ENCODE peak calls at places on chromosomes 16 and 17, in eight cellular contexts. One of them, this sample, is unnamed. For H3K9me2, the result is how much of the 10 kb centered on the place peaks cover.

GRCh38 chr16:17768257-17768656 is 297.5 kb upstream of the XYLT1 start:
- DNase-seq in GM23248: peak
- DNase-seq in SK-N-SH: no peak
- DNase-seq in MM.1S: no peak
- DNase-seq in HCT116: no peak
- DNase-seq in OCI-LY7: no peak
- DNase-seq in PC-3: no peak
- DNase-seq in GM23338: no peak
- DNase-seq in this sample: no peak

GRCh38 chr17:40478486-40478885 is 22.9 kb downstream of the TNS4 start:
- DNase-seq in GM23248: no peak
- DNase-seq in SK-N-SH: no peak
- DNase-seq in MM.1S: no peak
- DNase-seq in HCT116: no peak
- DNase-seq in OCI-LY7: no peak
- DNase-seq in PC-3: no peak
- DNase-seq in GM23338: no peak
- DNase-seq in this sample: no peak

GRCh38 chr17:18965530-18966236 is 13.7 kb downstream of the SLC5A10 start:
- DNase-seq in GM23248: no peak
- DNase-seq in SK-N-SH: no peak
- DNase-seq in MM.1S: no peak
- DNase-seq in HCT116: no peak
- DNase-seq in OCI-LY7: no peak
- DNase-seq in PC-3: no peak
- DNase-seq in GM23338: no peak
- DNase-seq in this sample: no peak

GRCh38 chr17:6661464-6661848 is 9.9 kb downstream of the C17orf100 start:
- DNase-seq in GM23248: no peak
- DNase-seq in SK-N-SH: no peak
- DNase-seq in MM.1S: no peak
- DNase-seq in HCT116: no peak
- DNase-seq in OCI-LY7: no peak
- DNase-seq in PC-3: no peak
- DNase-seq in GM23338: no peak
- DNase-seq in this sample: no peak

GRCh38 chr16:55760665-55761035 is 72.2 kb downstream of the CES1 start:
- DNase-seq in GM23248: peak
- DNase-seq in SK-N-SH: no peak
- DNase-seq in MM.1S: no peak
- DNase-seq in HCT116: no peak
- DNase-seq in OCI-LY7: no peak
- DNase-seq in PC-3: no peak
- DNase-seq in GM23338: no peak
- DNase-seq in this sample: no peak

GRCh38 chr16:66926171-66926570 is 836 bp upstream of the RRAD start:
- DNase-seq in GM23248: peak
- DNase-seq in SK-N-SH: no peak
- DNase-seq in MM.1S: no peak
- DNase-seq in HCT116: no peak
- DNase-seq in OCI-LY7: no peak
- DNase-seq in PC-3: no peak
- DNase-seq in GM23338: no peak
- DNase-seq in this sample: no peak

GRCh38 chr16:68237243-68238028 is 1.5 kb upstream of the ESRP2 start:
- DNase-seq in GM23248: peak
- DNase-seq in SK-N-SH: peak
- DNase-seq in MM.1S: peak
- DNase-seq in HCT116: peak
- DNase-seq in OCI-LY7: peak
- DNase-seq in PC-3: peak
- DNase-seq in GM23338: peak
- DNase-seq in this sample: peak

GRCh38 chr16:56672761-56673536 is 3.3 kb downstream of the MT1H start:
- DNase-seq in GM23248: peak
- DNase-seq in SK-N-SH: no peak
- DNase-seq in MM.1S: no peak
- DNase-seq in HCT116: no peak
- DNase-seq in OCI-LY7: no peak
- DNase-seq in PC-3: peak
- DNase-seq in GM23338: peak
- DNase-seq in this sample: no peak

GRCh38 chr17:53092072-53092471 is 730.7 kb upstream of the KIF2B start:
- DNase-seq in GM23248: no peak
- DNase-seq in SK-N-SH: no peak
- DNase-seq in MM.1S: peak
- DNase-seq in HCT116: no peak
- DNase-seq in OCI-LY7: no peak
- DNase-seq in PC-3: no peak
- DNase-seq in GM23338: no peak
- DNase-seq in this sample: no peak

GRCh38 chr17:58233547-58233946 is 4.8 kb upstream of the LPO start:
- DNase-seq in GM23248: no peak
- DNase-seq in SK-N-SH: no peak
- DNase-seq in MM.1S: no peak
- DNase-seq in HCT116: no peak
- DNase-seq in OCI-LY7: no peak
- DNase-seq in PC-3: no peak
- DNase-seq in GM23338: no peak
- DNase-seq in this sample: no peak

GRCh38 chr17:61325382-61326073 is 74.1 kb upstream of the TBX2 start:
- DNase-seq in GM23248: peak
- DNase-seq in SK-N-SH: peak
- DNase-seq in MM.1S: no peak
- DNase-seq in HCT116: no peak
- DNase-seq in OCI-LY7: no peak
- DNase-seq in PC-3: peak
- DNase-seq in GM23338: no peak
- DNase-seq in this sample: no peak

GRCh38 chr17:49819118-49819517 is 28.8 kb downstream of the TAC4 start:
- DNase-seq in GM23248: no peak
- DNase-seq in SK-N-SH: no peak
- DNase-seq in MM.1S: no peak
- DNase-seq in HCT116: no peak
- DNase-seq in OCI-LY7: no peak
- DNase-seq in PC-3: no peak
- DNase-seq in GM23338: no peak
- DNase-seq in this sample: no peak

GRCh38 chr16:80806957-80807356 is 2.6 kb upstream of the CDYL2 start:
- DNase-seq in GM23248: peak
- DNase-seq in SK-N-SH: no peak
- DNase-seq in MM.1S: no peak
- DNase-seq in HCT116: no peak
- DNase-seq in OCI-LY7: no peak
- DNase-seq in PC-3: peak
- DNase-seq in GM23338: no peak
- DNase-seq in this sample: no peak

GRCh38 chr16:8568231-8568617 is 22.1 kb downstream of the TMEM114 start:
- DNase-seq in GM23248: peak
- DNase-seq in SK-N-SH: no peak
- DNase-seq in MM.1S: no peak
- DNase-seq in HCT116: no peak
- DNase-seq in OCI-LY7: peak
- DNase-seq in PC-3: no peak
- DNase-seq in GM23338: no peak
- DNase-seq in this sample: no peak

GRCh38 chr17:39551879-39552278 is 55.8 kb downstream of the NEUROD2 start:
- DNase-seq in GM23248: peak
- DNase-seq in SK-N-SH: no peak
- DNase-seq in MM.1S: no peak
- DNase-seq in HCT116: no peak
- DNase-seq in OCI-LY7: no peak
- DNase-seq in PC-3: no peak
- DNase-seq in GM23338: no peak
- DNase-seq in this sample: no peak

GRCh38 chr16:75110637-75111513 is 5.7 kb downstream of the LDHD start:
- DNase-seq in GM23248: peak
- DNase-seq in SK-N-SH: peak
- DNase-seq in MM.1S: peak
- DNase-seq in HCT116: peak
- DNase-seq in OCI-LY7: peak
- DNase-seq in PC-3: peak
- DNase-seq in GM23338: peak
- DNase-seq in this sample: peak

GRCh38 chr16:75107505-75107904 is 9.1 kb downstream of the LDHD start:
- DNase-seq in GM23248: no peak
- DNase-seq in SK-N-SH: no peak
- DNase-seq in MM.1S: no peak
- DNase-seq in HCT116: no peak
- DNase-seq in OCI-LY7: no peak
- DNase-seq in PC-3: no peak
- DNase-seq in GM23338: no peak
- DNase-seq in this sample: no peak

GRCh38 chr16:75108792-75109731 is 7.5 kb downstream of the LDHD start:
- DNase-seq in GM23248: peak
- DNase-seq in SK-N-SH: no peak
- DNase-seq in MM.1S: no peak
- DNase-seq in HCT116: peak
- DNase-seq in OCI-LY7: peak
- DNase-seq in PC-3: peak
- DNase-seq in GM23338: no peak
- DNase-seq in this sample: peak

GRCh38 chr16:75111514-75112280 is 4.9 kb downstream of the LDHD start:
- DNase-seq in GM23248: no peak
- DNase-seq in SK-N-SH: no peak
- DNase-seq in MM.1S: no peak
- DNase-seq in HCT116: no peak
- DNase-seq in OCI-LY7: no peak
- DNase-seq in PC-3: no peak
- DNase-seq in GM23338: no peak
- DNase-seq in this sample: no peak

GRCh38 chr16:75109732-75110243 is 6.8 kb downstream of the LDHD start:
- DNase-seq in GM23248: no peak
- DNase-seq in SK-N-SH: no peak
- DNase-seq in MM.1S: no peak
- DNase-seq in HCT116: no peak
- DNase-seq in OCI-LY7: peak
- DNase-seq in PC-3: peak
- DNase-seq in GM23338: no peak
- DNase-seq in this sample: no peak
- H3K27ac ChIP-seq in GM23248: peak
- H3K27ac ChIP-seq in SK-N-SH: peak
- H3K27ac ChIP-seq in MM.1S: no peak
- H3K27ac ChIP-seq in HCT116: peak
- H3K27ac ChIP-seq in OCI-LY7: peak
- H3K27ac ChIP-seq in PC-3: peak
- H3K27ac ChIP-seq in GM23338: no peak
- H3K27ac ChIP-seq in this sample: peak

GRCh38 chr17:10652984-10653680 is 4.0 kb downstream of the MYH3 start:
- DNase-seq in GM23248: no peak
- DNase-seq in SK-N-SH: no peak
- DNase-seq in MM.1S: no peak
- DNase-seq in HCT116: no peak
- DNase-seq in OCI-LY7: no peak
- DNase-seq in PC-3: no peak
- DNase-seq in GM23338: no peak
- DNase-seq in this sample: no peak
- TF ChIP-seq EZH2phosphoT487 in GM23248: no peak
- TF ChIP-seq EZH2phosphoT487 in SK-N-SH: no peak
- TF ChIP-seq EZH2phosphoT487 in MM.1S: no peak
- TF ChIP-seq EZH2phosphoT487 in HCT116: no peak
- TF ChIP-seq EZH2phosphoT487 in OCI-LY7: no peak
- TF ChIP-seq EZH2phosphoT487 in PC-3: no peak
- TF ChIP-seq EZH2phosphoT487 in GM23338: no peak
- TF ChIP-seq EZH2phosphoT487 in this sample: no peak

DNA sequence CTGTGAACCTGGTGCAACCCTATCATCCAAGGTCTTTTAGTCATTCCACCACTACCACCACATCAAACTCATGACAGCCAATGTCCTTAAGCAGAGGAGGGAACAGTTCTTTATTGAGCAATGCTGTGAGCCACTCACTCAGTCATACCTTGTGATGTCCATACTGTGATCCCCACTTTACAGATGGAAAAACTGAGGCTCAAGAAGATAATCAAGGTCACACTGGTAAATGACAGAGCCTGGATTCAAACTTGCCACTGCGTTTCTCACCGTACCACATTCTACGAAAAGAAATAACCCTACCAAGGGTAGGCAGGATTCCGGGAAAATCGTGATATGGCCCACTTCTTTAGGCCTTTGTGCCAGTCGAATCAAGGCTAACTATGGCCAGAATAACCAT is 172.6 kb downstream of the CCT6B start:
- DNase-seq in GM23248: no peak
- DNase-seq in SK-N-SH: no peak
- DNase-seq in MM.1S: no peak
- DNase-seq in HCT116: no peak
- DNase-seq in OCI-LY7: no peak
- DNase-seq in PC-3: no peak
- DNase-seq in GM23338: no peak
- DNase-seq in this sample: no peak
- H3K9me2 ChIP-seq in GM23248: under half
- H3K9me2 ChIP-seq in SK-N-SH: under half
- H3K9me2 ChIP-seq in MM.1S: under half
- H3K9me2 ChIP-seq in HCT116: under half
- H3K9me2 ChIP-seq in OCI-LY7: under half
- H3K9me2 ChIP-seq in PC-3: under half
- H3K9me2 ChIP-seq in GM23338: under half
- H3K9me2 ChIP-seq in this sample: under half

DNA sequence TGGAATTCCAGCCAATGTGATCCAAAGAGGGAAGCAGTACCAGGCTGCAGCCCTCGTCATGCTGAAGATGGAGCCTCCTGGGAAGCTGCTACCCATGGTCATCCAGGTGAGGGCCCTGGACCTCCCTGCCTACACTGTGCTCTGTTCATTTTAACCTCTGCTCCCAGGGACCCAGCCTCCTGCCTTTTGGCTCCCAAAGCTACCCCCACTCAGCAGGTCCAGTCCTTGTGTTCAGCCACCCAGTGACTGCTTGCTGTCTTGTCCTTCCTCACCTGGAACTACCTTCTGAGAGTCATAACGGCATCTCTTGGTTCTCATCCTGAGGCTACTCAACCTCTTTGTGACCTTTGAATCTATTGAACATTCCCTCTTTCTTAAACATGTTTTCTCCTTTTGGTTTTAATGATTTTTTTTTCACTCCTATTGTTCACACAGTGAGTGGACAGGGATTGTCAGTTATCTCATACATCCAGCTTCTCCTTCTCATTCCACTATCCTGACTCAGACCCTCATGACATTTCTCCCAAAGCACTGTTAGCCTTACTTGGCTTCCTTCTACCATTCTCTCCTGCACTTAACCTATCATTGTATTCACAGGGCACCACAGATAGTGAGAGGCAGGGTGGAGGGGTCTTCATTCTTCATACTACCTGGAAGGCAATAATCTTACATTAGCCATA is 53.3 kb downstream of the GOSR1 start:
- DNase-seq in GM23248: peak
- DNase-seq in SK-N-SH: no peak
- DNase-seq in MM.1S: no peak
- DNase-seq in HCT116: no peak
- DNase-seq in OCI-LY7: no peak
- DNase-seq in PC-3: no peak
- DNase-seq in GM23338: no peak
- DNase-seq in this sample: no peak
- H3K27ac ChIP-seq in GM23248: peak
- H3K27ac ChIP-seq in SK-N-SH: peak
- H3K27ac ChIP-seq in MM.1S: no peak
- H3K27ac ChIP-seq in HCT116: no peak
- H3K27ac ChIP-seq in OCI-LY7: no peak
- H3K27ac ChIP-seq in PC-3: no peak
- H3K27ac ChIP-seq in GM23338: no peak
- H3K27ac ChIP-seq in this sample: no peak